ENCODE peak calls at places on chromosomes 12 and 14, in four cellular contexts. J is mesendoderm, L is IMR-90, K is H1. F is an unnamed sample.

GRCh38 chr12:53182836-53183235 is 2.1 kb upstream of the CSAD start:
- DNase-seq in J (no peak), K (no peak), L (no peak), F (no peak)

GRCh38 chr12:17108877-17109520 is 503.0 kb upstream of the LMO3 start:
- DNase-seq in K (no peak), J (no peak), L (no peak), F (no peak)

GRCh38 chr14:104697892-104698583 is 8.6 kb downstream of the INF2 start:
- DNase-seq in K (no peak), L (no peak), J (peak), F (no peak)

GRCh38 chr14:105290598-105291356 is 10.0 kb downstream of the BRF1 start:
- DNase-seq in J (no peak), L (no peak), K (no peak), F (no peak)

GRCh38 chr12:642633-643477 is 20.4 kb downstream of the NINJ2 start:
- DNase-seq in L (peak), J (peak), K (no peak), F (peak)

GRCh38 chr12:43964966-43965365 is 129.1 kb downstream of the TMEM117 start:
- DNase-seq in L (peak), K (no peak), J (no peak), F (no peak)

GRCh38 chr14:69895109-69895508 is 15.9 kb downstream of the SMOC1 start:
- DNase-seq in K (no peak), J (no peak), L (no peak), F (no peak)

GRCh38 chr14:72792051-72792788 is 101.7 kb downstream of the DPF3 start:
- DNase-seq in L (no peak), J (peak), K (no peak), F (peak)

GRCh38 chr14:64363265-64363840 is 24.8 kb upstream of the MTHFD1 start:
- DNase-seq in L (peak), J (peak), K (no peak), F (no peak)

GRCh38 chr12:95674088-95674595 is 116.4 kb downstream of the NTN4 start:
- DNase-seq in K (no peak), J (no peak), L (no peak), F (no peak)

GRCh38 chr12:50222275-50222783 is 55.2 kb upstream of the CERS5 start:
- DNase-seq in K (no peak), L (peak), J (peak), F (peak)

GRCh38 chr12:67442347-67442841 is 173.2 kb downstream of the CAND1 start:
- DNase-seq in J (no peak), L (no peak), K (no peak), F (no peak)

GRCh38 chr12:122203301-122203967 is at the start of gene B3GNT4:
- DNase-seq in J (peak), L (peak), K (no peak), F (peak)

GRCh38 chr12:106760184-106760531 is 14.3 kb upstream of the RIC8B start:
- DNase-seq in J (peak), K (peak), L (peak), F (peak)

GRCh38 chr12:48001426-48002178 is 2.7 kb downstream of the COL2A1 start:
- DNase-seq in K (no peak), J (peak), L (no peak), F (peak)

GRCh38 chr12:122505419-122506051 is 4.8 kb upstream of the ZCCHC8 start:
- DNase-seq in J (no peak), L (peak), K (no peak), F (no peak)

GRCh38 chr12:109358154-109358869 is 10.6 kb downstream of the MYO1H start:
- DNase-seq in K (no peak), L (peak), J (no peak), F (no peak)

GRCh38 chr12:98475565-98475908 is 39.9 kb upstream of the TMPO start:
- DNase-seq in J (no peak), K (no peak), L (no peak), F (no peak)

GRCh38 chr14:35138585-35138984 is 16.2 kb downstream of the PRORP start:
- DNase-seq in L (no peak), J (no peak), K (no peak), F (no peak)

GRCh38 chr14:100858838-100859220 is 32.9 kb downstream of the MEG3 start:
- DNase-seq in L (no peak), K (no peak), J (no peak), F (no peak)

GRCh38 chr14:33996450-33996849 is 45.6 kb upstream of the EGLN3 start:
- DNase-seq in J (no peak), K (no peak), L (no peak), F (no peak)

GRCh38 chr12:8226355-8226754 is 1.1 kb downstream of the FAM90A1 start:
- DNase-seq in L (no peak), K (no peak), J (no peak), F (no peak)

GRCh38 chr12:12004524-12004923 is 66.2 kb upstream of the BCL2L14 start:
- DNase-seq in L (no peak), K (no peak), J (no peak), F (no peak)

GRCh38 chr14:100428727-100429126 is 105.6 kb downstream of the SLC25A47 start:
- DNase-seq in J (no peak), K (no peak), L (peak), F (no peak)

GRCh38 chr12:9347328-9348127 is 139.3 kb upstream of the PZP start:
- DNase-seq in J (no peak), L (peak), K (no peak), F (peak)

GRCh38 chr12:53205747-53206146 is 1.3 kb downstream of the ITGB7 start:
- DNase-seq in J (no peak), K (no peak), L (peak), F (peak)

GRCh38 chr14:101134161-101134631 is 230.7 kb upstream of the RTL1 start:
- DNase-seq in L (no peak), K (no peak), J (no peak), F (peak)

GRCh38 chr14:40204441-40205175 is 772.4 kb upstream of the FBXO33 start:
- DNase-seq in L (no peak), K (no peak), J (peak), F (peak)

GRCh38 chr14:73637830-73638229 is 7.0 kb upstream of the DNAL1 start:
- DNase-seq in K (no peak), L (no peak), J (no peak), F (no peak)

GRCh38 chr14:24806061-24806678 is 172.2 kb upstream of the GZMB start:
- DNase-seq in L (peak), J (peak), K (peak), F (peak)

GRCh38 chr14:105200641-105201040 is 19.5 kb upstream of the NUDT14 start:
- DNase-seq in K (no peak), J (no peak), L (no peak), F (no peak)

GRCh38 chr14:97459180-97459579 is 662.0 kb downstream of the VRK1 start:
- DNase-seq in J (no peak), K (no peak), L (no peak), F (no peak)

GRCh38 chr12:15278816-15279658 is 43.3 kb upstream of the PTPRO start:
- DNase-seq in L (peak), K (no peak), J (no peak), F (no peak)

GRCh38 chr14:67680121-67680602 is 5.7 kb upstream of the VTI1B start:
- DNase-seq in J (no peak), L (peak), K (no peak), F (no peak)

GRCh38 chr12:89451876-89452275 is 72.7 kb downstream of the GALNT4 start:
- DNase-seq in L (peak), J (peak), K (peak), F (peak)

GRCh38 chr14:35687335-35687939 is 121.7 kb downstream of the RALGAPA1 start:
- DNase-seq in J (peak), L (peak), K (no peak), F (no peak)

GRCh38 chr14:41739203-41739602 is 132.5 kb downstream of the LRFN5 start:
- DNase-seq in L (no peak), K (no peak), J (no peak), F (no peak)

GRCh38 chr12:2548095-2548494 is 246.7 kb upstream of the FKBP4 start:
- DNase-seq in J (peak), L (peak), K (no peak), F (no peak)

GRCh38 chr12:24505366-24506025 is 443.4 kb downstream of the BCAT1 start:
- DNase-seq in L (no peak), K (no peak), J (no peak), F (no peak)

GRCh38 chr12:55718650-55719275 is 1.4 kb upstream of the RDH5 start:
- DNase-seq in K (no peak), J (no peak), L (no peak), F (no peak)
- H2BK15ac ChIP-seq in K (no peak), J (no peak), L (no peak), F (no peak)

GRCh38 chr14:51889851-51890250 is 29.4 kb downstream of the GNG2 start:
- DNase-seq in L (peak), J (no peak), K (no peak), F (no peak)
- H3K56ac ChIP-seq in L (no peak), J (no peak), K (no peak), F (no peak)

DNA sequence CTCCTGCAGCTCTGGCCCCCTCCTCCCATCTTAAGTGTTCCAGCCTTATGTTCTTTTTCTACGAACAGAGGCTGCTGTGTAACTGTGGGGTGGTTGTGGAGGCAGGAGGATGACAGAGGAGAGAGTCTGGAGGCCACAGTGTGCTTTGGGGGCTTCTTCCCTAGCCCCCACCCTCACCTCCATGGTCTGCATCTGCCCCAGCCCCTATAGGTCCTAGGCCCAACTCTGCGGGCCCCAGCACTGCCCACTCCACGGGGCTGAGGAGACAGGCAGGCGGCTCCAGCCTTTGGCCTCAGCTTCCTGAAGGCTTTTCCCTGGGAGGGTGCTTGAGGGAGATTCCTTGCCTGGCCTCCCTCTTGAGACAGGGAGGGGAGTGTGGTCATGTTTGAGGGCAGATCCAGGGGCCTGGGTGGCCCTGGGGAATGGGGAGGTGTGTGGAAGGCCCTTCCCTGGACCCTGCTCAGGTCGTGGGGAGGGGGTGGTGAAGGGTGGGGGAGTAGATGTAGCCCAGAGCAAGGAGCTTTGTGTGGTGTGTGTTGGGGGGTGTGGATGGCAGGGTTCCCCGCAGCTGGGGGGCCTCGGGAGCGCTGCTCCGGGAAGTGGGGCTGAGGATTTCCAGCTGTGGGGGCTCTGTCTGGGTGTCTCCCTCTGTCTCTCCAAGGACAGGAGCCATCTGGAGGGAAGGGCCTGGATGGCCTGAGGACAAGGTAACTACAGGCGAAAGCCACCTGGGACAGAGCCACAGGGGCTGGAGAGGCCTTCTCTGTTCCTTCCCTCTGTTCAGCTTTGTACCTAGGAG is 1.1 kb downstream of the SMIM41 start:
- DNase-seq in L (no peak), J (no peak), K (no peak), F (no peak)
- H2BK15ac ChIP-seq in L (no peak), J (no peak), K (no peak), F (no peak)

DNA sequence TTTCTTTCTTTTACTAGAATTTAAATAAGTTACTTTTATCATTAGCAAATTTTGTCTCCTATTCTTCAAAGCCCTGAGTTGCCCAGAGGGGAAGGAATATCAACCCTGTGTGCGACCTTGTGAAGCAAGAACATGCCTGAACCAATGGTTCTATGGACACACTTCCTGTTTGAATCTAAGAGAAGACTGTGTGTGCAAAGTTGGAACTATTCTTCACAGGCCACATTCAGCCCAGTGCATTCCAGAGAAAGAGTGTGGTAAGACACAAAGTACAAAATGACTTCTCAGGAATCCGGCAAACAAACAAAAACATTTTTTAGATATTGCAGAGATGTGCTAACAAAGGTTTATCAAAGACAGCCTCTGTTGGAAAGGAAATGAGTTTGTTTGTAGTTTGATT is 90.8 kb upstream of the PTPRQ start:
- DNase-seq in L (peak), J (no peak), K (no peak), F (no peak)
- H3K56ac ChIP-seq in L (no peak), J (no peak), K (no peak), F (no peak)

GRCh38 chr12:41907036-41907435 is 237.6 kb downstream of the GXYLT1 start:
- DNase-seq in L (no peak), K (no peak), J (no peak), F (peak)

GRCh38 chr12:41905703-41906297 is 238.9 kb downstream of the GXYLT1 start:
- DNase-seq in L (no peak), K (no peak), J (no peak), F (no peak)

GRCh38 chr12:41910578-41911331 is 233.9 kb downstream of the GXYLT1 start:
- DNase-seq in K (no peak), L (no peak), J (no peak), F (no peak)

GRCh38 chr12:41904041-41904440 is 240.6 kb downstream of the GXYLT1 start:
- DNase-seq in J (no peak), K (no peak), L (no peak), F (no peak)

DNA sequence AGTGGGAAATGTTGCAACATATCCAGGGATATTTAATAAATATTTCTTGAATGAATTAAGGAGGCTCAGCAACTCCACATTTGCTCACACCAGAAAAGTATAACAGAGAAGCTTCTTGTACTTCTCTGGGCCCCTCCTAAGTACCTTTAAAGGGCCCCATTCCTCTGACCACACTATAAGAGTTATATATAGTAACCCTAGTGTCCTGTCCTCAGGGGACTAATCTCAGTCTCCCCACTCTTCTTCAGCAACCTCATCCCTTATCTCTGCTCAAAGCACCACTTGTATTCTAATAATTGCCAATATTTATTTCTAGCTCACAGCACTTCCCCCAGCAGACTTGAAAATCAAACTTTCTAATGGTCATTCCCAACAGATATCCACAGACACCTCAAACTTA is 237.1 kb downstream of the GXYLT1 start:
- DNase-seq in L (no peak), K (no peak), J (no peak), F (no peak)
- H2BK15ac ChIP-seq in L (no peak), K (no peak), J (no peak), F (no peak)

GRCh38 chr12:19220861-19221466 is 91.4 kb downstream of the PLEKHA5 start:
- DNase-seq in L (peak), J (no peak), K (no peak), F (no peak)
- H3K56ac ChIP-seq in L (no peak), J (no peak), K (no peak), F (no peak)

DNA sequence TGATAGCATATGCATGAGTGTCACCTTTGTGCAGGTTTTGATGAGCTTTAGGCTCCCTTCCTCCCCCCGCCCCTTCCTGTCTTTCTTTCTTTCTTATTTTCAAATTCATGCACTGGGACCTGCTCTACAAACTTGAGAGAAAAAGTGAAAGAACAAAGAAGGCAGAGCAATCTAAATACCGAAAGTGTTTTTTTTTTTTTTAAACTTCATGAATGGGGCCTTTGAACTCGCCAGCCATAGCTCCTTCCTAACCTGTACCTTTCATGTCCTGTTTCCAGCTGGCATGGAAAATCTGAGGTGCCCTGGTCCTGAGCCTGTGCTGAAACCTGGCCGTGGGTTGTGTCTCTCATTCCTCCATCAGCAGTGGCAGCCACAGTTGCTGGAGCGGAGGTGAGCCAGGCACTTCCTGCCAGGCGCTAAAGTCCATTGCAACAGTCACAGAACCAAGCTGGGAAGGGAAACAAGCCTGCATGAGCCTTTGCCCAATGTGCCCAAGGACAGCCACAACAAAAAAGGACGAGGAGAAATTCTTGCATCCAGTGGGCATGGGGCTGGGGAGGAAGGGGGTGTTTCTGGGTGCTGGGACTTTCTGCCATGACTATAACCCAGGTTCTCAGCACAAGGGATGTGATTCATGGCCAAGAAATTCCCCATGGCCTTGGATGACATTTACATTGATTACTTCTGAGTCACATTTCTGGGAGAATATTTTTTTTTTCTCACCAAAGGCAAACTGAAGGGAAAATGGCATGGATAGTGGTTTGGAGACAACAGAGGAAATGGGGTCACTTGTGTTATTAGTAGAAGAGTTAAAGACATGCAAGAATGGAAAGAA is 102.7 kb downstream of the TMEM30B start:
- DNase-seq in K (no peak), L (peak), J (peak), F (no peak)
- H2BK15ac ChIP-seq in K (no peak), L (peak), J (no peak), F (no peak)

DNA sequence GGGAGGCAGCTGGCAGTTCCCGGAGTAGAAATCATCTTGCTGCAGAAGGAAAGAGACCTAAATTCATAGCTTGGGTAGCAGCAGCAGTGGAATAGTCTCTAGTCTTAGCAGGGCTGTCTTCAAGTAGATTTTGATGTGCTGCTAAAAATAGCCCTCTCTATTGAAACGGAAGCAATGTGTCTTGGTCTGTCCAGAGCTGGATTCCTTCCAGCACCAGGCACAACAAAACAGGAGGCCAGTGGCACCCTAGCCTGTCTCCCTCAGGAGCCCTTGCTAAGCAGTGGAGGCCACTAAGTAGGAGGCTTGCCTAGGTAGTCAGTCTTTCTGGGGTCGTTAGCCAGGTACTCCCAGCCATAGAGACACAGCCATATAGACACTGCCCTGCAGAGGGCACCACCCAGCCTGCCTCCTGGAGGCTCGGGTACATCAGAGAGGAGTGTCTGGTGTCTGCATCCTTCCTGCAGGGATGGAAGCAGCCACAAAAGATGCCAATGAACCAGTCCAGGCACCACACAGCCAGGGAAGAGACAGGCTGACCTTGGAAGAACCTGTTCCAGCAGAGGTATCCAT is 97.5 kb downstream of the CRACR2A start:
- DNase-seq in K (peak), J (peak), L (no peak), F (peak)
- H3K56ac ChIP-seq in K (no peak), J (no peak), L (no peak), F (no peak)

DNA sequence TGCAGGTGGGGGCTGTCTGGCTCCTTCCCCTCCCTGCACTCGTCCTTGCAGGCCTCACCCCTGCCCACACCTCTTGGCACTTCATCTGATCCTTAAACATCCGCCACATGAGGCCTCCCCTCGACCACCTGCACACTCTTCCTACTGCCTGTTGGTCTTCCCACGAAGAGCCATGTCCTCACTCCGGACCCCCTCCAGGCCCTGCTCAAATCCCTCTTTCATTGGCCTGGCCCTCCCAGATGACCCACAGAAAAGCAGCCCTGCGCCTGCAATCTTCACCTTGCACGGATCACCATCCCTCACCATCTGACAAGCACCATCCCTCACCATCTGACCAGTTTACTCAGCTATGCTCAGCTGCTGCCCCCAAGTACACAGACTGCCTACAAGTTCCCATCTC is 193.6 kb downstream of the BCL11B start:
- DNase-seq in J (no peak), L (no peak), K (no peak), F (peak)
- H2BK15ac ChIP-seq in J (no peak), L (no peak), K (no peak), F (no peak)

F was measured in H9.